ENCODE peak calls at places on chromosome 22, in four cellular contexts. V is transverse colon; X is CD4-positive, CD25-positive, alpha-beta regulatory T cell; K is stomach. I is an unnamed sample. For H3K27me3, the result is how much of the 10 kb centered on the place peaks cover.

GRCh38 chr22:20155330-20156041 is 4.6 kb upstream of the CCDC188 start:
- DNase-seq in K (peak), X (no peak), V (no peak), I (no peak)

GRCh38 chr22:20021196-20022181 is 579 bp downstream of the TANGO2 start:
- DNase-seq in K (peak), V (peak), X (no peak), I (no peak)

GRCh38 chr22:24289781-24290181 is 19.1 kb downstream of the SPECC1L start:
- DNase-seq in X (no peak), V (no peak), K (no peak), I (no peak)

GRCh38 chr22:30026751-30027150 is 53.5 kb upstream of the HORMAD2 start:
- DNase-seq in X (no peak), K (no peak), V (no peak), I (no peak)

GRCh38 chr22:47017245-47017644 is 254.8 kb downstream of the TBC1D22A start:
- DNase-seq in K (peak), X (no peak), V (no peak), I (no peak)

GRCh38 chr22:48662476-48663150 is 1165.1 kb downstream of the BRD1 start:
- DNase-seq in V (no peak), K (no peak), X (no peak), I (no peak)

GRCh38 chr22:32717337-32718240 is 83.9 kb upstream of the TIMP3 start:
- DNase-seq in X (no peak), K (no peak), V (no peak), I (no peak)

GRCh38 chr22:24003887-24004286 is 1.4 kb downstream of the GSTT4 start:
- DNase-seq in K (no peak), X (no peak), V (no peak), I (no peak)

GRCh38 chr22:22553735-22554134 is 5.3 kb downstream of the PRAME start:
- DNase-seq in K (no peak), V (no peak), X (no peak), I (no peak)
- H3K27me3 ChIP-seq in K (under half), V (under half), X (under half), I (under half)

GRCh38 chr22:39658367-39658766 is 87.8 kb downstream of the CACNA1I start:
- DNase-seq in K (no peak), X (peak), V (peak), I (peak)
- H3K27me3 ChIP-seq in K (under half), X (under half), V (half or more), I (under half)

GRCh38 chr22:38938925-38939324 is 18.5 kb upstream of the APOBEC3A start:
- DNase-seq in X (no peak), K (peak), V (no peak), I (no peak)

GRCh38 chr22:38937541-38937940 is 19.9 kb upstream of the APOBEC3A start:
- DNase-seq in K (peak), X (no peak), V (no peak), I (no peak)

GRCh38 chr22:38937036-38937435 is 20.4 kb upstream of the APOBEC3A start:
- DNase-seq in X (no peak), V (no peak), K (peak), I (no peak)

GRCh38 chr22:38936562-38936961 is 20.8 kb upstream of the APOBEC3A start:
- DNase-seq in X (no peak), V (no peak), K (no peak), I (no peak)

DNA sequence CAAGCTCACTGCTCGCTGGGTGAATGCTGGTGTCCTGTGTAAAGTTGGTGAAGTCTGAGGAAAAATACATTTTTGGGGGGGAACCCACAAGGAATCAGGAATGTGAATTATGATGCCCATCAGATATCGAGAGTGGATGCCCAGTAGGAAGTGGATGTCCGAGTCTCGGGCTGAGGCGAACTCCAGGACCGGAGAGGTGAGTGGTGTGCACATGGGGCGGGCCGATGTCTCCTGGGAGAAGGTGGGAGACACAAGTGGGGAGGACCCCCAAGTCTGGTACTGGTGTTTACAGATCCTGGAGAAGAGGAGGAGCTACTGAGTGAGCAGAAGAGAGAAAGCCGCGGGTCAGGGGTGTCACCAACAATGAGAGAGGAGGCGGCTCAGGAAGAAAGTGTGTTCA is 19.2 kb upstream of the APOBEC3A start:
- DNase-seq in X (no peak), V (no peak), K (no peak), I (no peak)
- H3K27me3 ChIP-seq in X (under half), V (under half), K (under half), I (under half)

GRCh38 chr22:22520020-22520656 is at the start of gene ZNF280A:
- DNase-seq in X (no peak), K (no peak), V (no peak), I (no peak)

GRCh38 chr22:22513619-22514018 is 5.1 kb upstream of the ZNF280B start:
- DNase-seq in X (no peak), K (no peak), V (no peak), I (no peak)

GRCh38 chr22:22515890-22516289 is 4.2 kb downstream of the ZNF280A start:
- DNase-seq in X (no peak), K (no peak), V (no peak), I (no peak)

GRCh38 chr22:22519591-22519990 is 479 bp downstream of the ZNF280A start:
- DNase-seq in K (no peak), V (no peak), X (no peak), I (no peak)

DNA sequence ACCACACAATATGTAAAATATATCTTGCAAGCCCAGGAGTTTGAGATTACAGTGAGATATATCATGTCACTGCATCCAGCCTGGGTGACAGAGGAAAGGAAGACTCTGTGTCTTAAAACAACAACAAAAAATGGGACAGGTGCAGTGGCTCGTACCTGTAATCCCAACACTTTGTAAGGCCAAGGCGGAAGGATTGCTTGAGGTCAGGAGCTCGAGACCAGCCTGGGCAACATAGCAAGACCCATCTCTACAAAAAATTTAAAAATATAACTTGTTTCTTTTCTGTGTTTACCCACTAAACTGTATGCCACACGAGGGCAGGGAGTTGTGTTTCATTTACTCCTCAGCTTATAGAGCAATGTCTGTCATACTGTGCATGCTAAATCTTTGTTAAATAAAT is 3.1 kb downstream of the ZNF280A start:
- DNase-seq in K (no peak), X (no peak), V (no peak), I (no peak)
- H3K27me3 ChIP-seq in K (under half), X (under half), V (under half), I (under half)

DNA sequence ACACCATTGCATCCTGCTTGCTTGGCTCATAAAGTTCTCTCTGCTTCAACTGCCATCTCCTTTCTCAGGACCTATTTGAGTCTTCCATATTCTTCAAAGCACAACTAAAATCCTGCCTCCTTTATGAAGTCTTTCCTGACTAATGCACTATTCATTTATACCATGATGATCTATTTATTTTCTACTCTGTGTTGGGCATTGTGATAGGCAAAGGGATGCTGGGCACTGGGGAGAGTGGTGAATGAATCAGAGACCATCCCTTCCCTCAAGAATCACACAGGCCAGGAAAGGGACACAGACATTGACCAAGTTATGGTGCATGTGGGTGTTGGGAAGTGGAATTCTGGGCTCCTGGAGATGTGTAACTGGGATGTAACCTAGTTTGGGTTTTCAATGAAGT is 86.9 kb downstream of the CACNG2 start:
- DNase-seq in K (no peak), X (no peak), V (no peak), I (no peak)
- H3K27me3 ChIP-seq in K (under half), X (under half), V (under half), I (under half)

I was measured in CD4-positive, alpha-beta memory T cell.